ENCODE peak calls at places on chromosomes 16 and 17, in eight cellular contexts. L is stimulated activated CD4-positive, alpha-beta T cell treated with anti-CD3 and anti-CD28 coated beads, TNF-alpha, amount 100 ng/mL, for 48 hours; U is GM03348; A is HuH-7.5; F is GM20000; O is HuH-7; Q is GOT3; V is activated CD4-positive, CD25-positive, alpha-beta regulatory T cell. S is an unnamed sample.

GRCh38 chr16:86761117-86761971 is 183.0 kb downstream of the FOXL1 start:
- DNase-seq in Q (no peak), O (peak), F (peak), V (peak), A (peak), L (peak), U (peak), S (peak)

GRCh38 chr17:77164483-77165030 is 23.8 kb downstream of the SEC14L1 start:
- DNase-seq in U (no peak), V (no peak), F (no peak), O (no peak), L (no peak), A (no peak), Q (no peak), S (no peak)

GRCh38 chr17:80270836-80271235 is 10.2 kb downstream of the RNF213 start:
- DNase-seq in L (no peak), A (peak), O (peak), V (peak), F (no peak), Q (no peak), U (peak), S (peak)

GRCh38 chr17:28482551-28483199 is 9.2 kb downstream of the SLC13A2 start:
- DNase-seq in L (no peak), F (no peak), O (no peak), A (no peak), U (no peak), V (no peak), Q (no peak), S (no peak)

GRCh38 chr16:22313876-22314470 is 16.8 kb downstream of the POLR3E start:
- DNase-seq in V (no peak), O (no peak), Q (no peak), A (no peak), U (no peak), F (no peak), L (no peak), S (no peak)

GRCh38 chr17:4711671-4712111 is 1.3 kb downstream of the ARRB2 start:
- DNase-seq in A (no peak), U (no peak), V (no peak), Q (no peak), F (no peak), L (no peak), O (no peak), S (no peak)

GRCh38 chr16:48597563-48598392 is 12.2 kb downstream of the N4BP1 start:
- DNase-seq in A (no peak), U (no peak), Q (no peak), V (no peak), L (no peak), F (no peak), O (no peak), S (no peak)

GRCh38 chr17:41186872-41187271 is 2.2 kb upstream of the KRTAP4-1 start:
- DNase-seq in Q (no peak), U (no peak), F (no peak), V (no peak), A (no peak), L (no peak), O (no peak), S (no peak)

GRCh38 chr17:4318186-4318585 is 48.3 kb downstream of the UBE2G1 start:
- DNase-seq in O (no peak), Q (no peak), F (no peak), A (no peak), V (no peak), U (no peak), L (no peak), S (no peak)

GRCh38 chr16:4684763-4685162 is 8.6 kb upstream of the NUDT16L1 start:
- DNase-seq in O (no peak), F (no peak), U (no peak), V (no peak), Q (no peak), A (no peak), L (no peak), S (no peak)

GRCh38 chr17:42286411-42287295 is 1.6 kb upstream of the STAT5A start:
- DNase-seq in Q (no peak), O (no peak), L (no peak), F (no peak), U (peak), V (no peak), A (no peak), S (no peak)

GRCh38 chr17:32536736-32537646 is 50.2 kb downstream of the CDK5R1 start:
- DNase-seq in A (no peak), F (no peak), O (no peak), Q (no peak), U (peak), V (no peak), L (no peak), S (no peak)

GRCh38 chr16:85551319-85551978 is 61.7 kb upstream of the GSE1 start:
- DNase-seq in F (no peak), Q (no peak), L (no peak), A (no peak), O (no peak), U (no peak), V (no peak), S (no peak)

GRCh38 chr16:79429276-79430128 is 171.0 kb downstream of the MAF start:
- DNase-seq in V (no peak), U (no peak), O (no peak), F (no peak), Q (no peak), A (no peak), L (no peak), S (no peak)

GRCh38 chr17:29723283-29724047 is 100.8 kb upstream of the CORO6 start:
- DNase-seq in A (no peak), U (no peak), L (no peak), V (no peak), O (no peak), F (peak), Q (no peak), S (no peak)

GRCh38 chr17:32783602-32784001 is 93.3 kb downstream of the MYO1D start:
- DNase-seq in F (peak), U (peak), Q (no peak), A (peak), V (no peak), L (no peak), O (peak), S (peak)

GRCh38 chr17:38352245-38353083 is 820 bp downstream of the SOCS7 start:
- DNase-seq in L (peak), O (no peak), A (no peak), U (peak), Q (no peak), V (peak), F (peak), S (no peak)

GRCh38 chr17:76691379-76692191 is 19.2 kb downstream of the MXRA7 start:
- DNase-seq in U (no peak), V (no peak), L (no peak), O (no peak), A (no peak), F (no peak), Q (no peak), S (no peak)

GRCh38 chr17:80449194-80449929 is 27.0 kb downstream of the NPTX1 start:
- DNase-seq in L (no peak), F (no peak), V (no peak), Q (no peak), A (no peak), O (no peak), U (no peak), S (no peak)

GRCh38 chr17:29089601-29090044 is 46.7 kb downstream of the PIPOX start:
- DNase-seq in A (no peak), V (no peak), U (no peak), L (no peak), F (no peak), Q (no peak), O (no peak), S (no peak)

GRCh38 chr17:80152057-80152831 is 5.3 kb upstream of the EIF4A3 start:
- DNase-seq in A (no peak), L (no peak), O (no peak), V (no peak), U (no peak), F (no peak), Q (no peak), S (no peak)

GRCh38 chr16:27365142-27366089 is 36.6 kb upstream of the IL21R start:
- DNase-seq in L (no peak), U (no peak), O (no peak), V (no peak), A (no peak), Q (no peak), F (no peak), S (peak)

GRCh38 chr16:47927330-47927729 is 228.5 kb downstream of the ABCC12 start:
- DNase-seq in V (no peak), A (no peak), U (no peak), O (no peak), L (no peak), F (no peak), Q (no peak), S (no peak)

GRCh38 chr17:61378658-61379456 is 20.8 kb upstream of the TBX2 start:
- DNase-seq in O (no peak), U (no peak), Q (no peak), F (no peak), A (no peak), V (no peak), L (no peak), S (no peak)

GRCh38 chr17:74812109-74812864 is 36.1 kb upstream of the NAT9 start:
- DNase-seq in F (no peak), Q (no peak), L (no peak), O (no peak), U (no peak), V (no peak), A (no peak), S (no peak)

GRCh38 chr16:75042423-75043174 is 43.8 kb downstream of the ZNRF1 start:
- DNase-seq in U (no peak), A (no peak), F (no peak), O (no peak), V (no peak), Q (no peak), L (no peak), S (no peak)

GRCh38 chr16:57137566-57138273 is 45.3 kb downstream of the CPNE2 start:
- DNase-seq in U (no peak), A (no peak), V (no peak), Q (no peak), F (no peak), O (no peak), L (no peak), S (no peak)

GRCh38 chr17:31573861-31574260 is 182.4 kb downstream of the RAB11FIP4 start:
- DNase-seq in F (no peak), A (no peak), V (no peak), L (no peak), U (no peak), O (no peak), Q (no peak), S (no peak)

GRCh38 chr16:65481956-65482355 is 360.1 kb upstream of the CDH11 start:
- DNase-seq in O (no peak), L (no peak), F (no peak), A (no peak), U (no peak), Q (no peak), V (no peak), S (no peak)

GRCh38 chr17:77324227-77324626 is 183.5 kb downstream of the SEC14L1 start:
- DNase-seq in A (no peak), U (no peak), V (no peak), F (no peak), O (no peak), L (no peak), Q (no peak), S (no peak)

GRCh38 chr16:13391337-13391736 is 489.9 kb downstream of the SHISA9 start:
- DNase-seq in U (no peak), Q (no peak), A (no peak), L (no peak), V (no peak), O (no peak), F (no peak), S (no peak)

GRCh38 chr17:43328650-43329049 is 70.1 kb upstream of the ARL4D start:
- DNase-seq in Q (no peak), A (no peak), V (no peak), F (no peak), L (no peak), O (no peak), U (no peak), S (no peak)

GRCh38 chr17:7478276-7479138 is 924 bp downstream of the ZBTB4 start:
- DNase-seq in A (peak), Q (no peak), O (no peak), F (peak), V (peak), L (peak), U (peak), S (peak)

GRCh38 chr17:83085103-83085502 is 5.7 kb downstream of the METRNL start:
- DNase-seq in O (no peak), L (no peak), V (no peak), Q (no peak), F (no peak), U (no peak), A (no peak), S (no peak)